ENCODE peak calls at places on chromosomes 12 and 14, in four cellular contexts. L, S, X and I are unnamed samples.

GRCh38 chr12:1413930-1414329 is 180.5 kb downstream of the FBXL14 start:
- DNase-seq in X (no peak), L (no peak), S (no peak), I (no peak)

GRCh38 chr12:56220611-56221232 is 1.0 kb downstream of the RNF41 start:
- DNase-seq in S (no peak), X (no peak), L (peak; percentile 47), I (peak; percentile 21)

GRCh38 chr14:97178781-97179180 is 381.6 kb downstream of the VRK1 start:
- DNase-seq in X (no peak), S (no peak), L (no peak), I (no peak)

GRCh38 chr14:76537912-76538647 is 162.1 kb downstream of the ESRRB start:
- DNase-seq in X (no peak), L (no peak), S (no peak), I (no peak)

GRCh38 chr12:48000878-48001321 is 3.4 kb downstream of the COL2A1 start:
- DNase-seq in S (no peak), L (peak; percentile 58), X (no peak), I (peak; percentile 10)

GRCh38 chr14:29236401-29236800 is 469.8 kb downstream of the FOXG1 start:
- DNase-seq in S (no peak), L (no peak), X (no peak), I (no peak)

GRCh38 chr12:48691826-48692473 is 9.9 kb upstream of the KANSL2 start:
- DNase-seq in S (no peak), L (no peak), X (no peak), I (no peak)

GRCh38 chr12:132597333-132598283 is 12.8 kb downstream of the LRCOL1 start:
- DNase-seq in L (peak; percentile 81), X (no peak), S (no peak), I (no peak)

GRCh38 chr14:106652494-106652893 is 1126.1 kb downstream of the TMEM121 start:
- DNase-seq in S (no peak), X (no peak), L (no peak), I (no peak)

GRCh38 chr14:49946320-49947141 is 53.6 kb downstream of the ARF6 start:
- DNase-seq in S (no peak), X (no peak), L (peak; percentile 69), I (no peak)

GRCh38 chr14:77641534-77642341 is 25.3 kb upstream of the SPTLC2 start:
- DNase-seq in L (peak; percentile 53), S (no peak), X (peak; percentile 60), I (peak; percentile 61)

GRCh38 chr12:91910871-91911388 is 234.7 kb downstream of the BTG1 start:
- DNase-seq in X (no peak), S (no peak), L (no peak), I (no peak)

DNA sequence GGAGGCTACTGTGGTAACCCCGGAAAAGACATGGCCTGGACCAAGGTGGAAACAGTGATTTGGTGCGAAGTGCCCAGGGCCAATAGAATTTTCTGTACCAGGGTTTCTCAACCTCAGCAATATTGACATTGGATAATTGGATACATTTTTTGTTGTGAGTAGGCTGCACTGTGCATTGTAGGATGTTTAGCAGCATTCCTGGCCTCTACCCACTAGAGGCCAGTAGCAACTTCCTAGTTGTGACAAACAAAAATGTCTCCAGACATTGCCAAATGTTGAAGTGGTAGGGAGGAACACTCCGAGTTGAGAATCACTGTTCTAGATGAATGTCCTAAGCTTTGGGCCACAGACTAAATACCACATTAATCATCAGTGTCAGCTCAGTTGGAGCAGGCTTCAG is 6.2 kb upstream of the CGRRF1 start:
- DNase-seq in X (no peak), L (peak; percentile 43), S (no peak), I (no peak)
- TF ChIP-seq CTCF in X (no peak), L (peak; percentile 59), S (peak; percentile 71), I (no peak)

GRCh38 chr14:38137005-38137404 is 70.7 kb upstream of the SSTR1 start:
- DNase-seq in X (no peak), S (no peak), L (peak; percentile 40), I (no peak)

GRCh38 chr14:38139926-38140325 is 67.8 kb upstream of the SSTR1 start:
- DNase-seq in S (no peak), L (no peak), X (no peak), I (no peak)

GRCh38 chr14:38138581-38139138 is 69.0 kb upstream of the SSTR1 start:
- DNase-seq in S (no peak), X (no peak), L (no peak), I (no peak)

GRCh38 chr14:38134631-38135030 is 73.1 kb upstream of the SSTR1 start:
- DNase-seq in X (no peak), L (no peak), S (no peak), I (no peak)

GRCh38 chr14:38135096-38135495 is 72.6 kb upstream of the SSTR1 start:
- DNase-seq in L (no peak), S (no peak), X (no peak), I (no peak)
- TF ChIP-seq CTCF in L (no peak), S (no peak), X (no peak), I (no peak)

GRCh38 chr14:57530571-57530970 is 36.9 kb upstream of the CCDC198 start:
- DNase-seq in X (no peak), S (no peak), L (no peak), I (no peak)

GRCh38 chr14:57526942-57527341 is 33.3 kb upstream of the CCDC198 start:
- DNase-seq in L (no peak), S (no peak), X (no peak), I (no peak)
- TF ChIP-seq CTCF in L (no peak), S (no peak), X (no peak), I (no peak)

GRCh38 chr14:92486881-92487280 is 26.7 kb upstream of the RIN3 start:
- DNase-seq in X (no peak), S (no peak), L (peak; percentile 74), I (no peak)

GRCh38 chr14:92482621-92483319 is 30.8 kb upstream of the RIN3 start:
- DNase-seq in L (no peak), X (no peak), S (peak; percentile 51), I (no peak)

GRCh38 chr14:92481811-92482559 is 31.6 kb upstream of the RIN3 start:
- DNase-seq in L (no peak), S (peak; percentile 10), X (no peak), I (no peak)

GRCh38 chr14:92481386-92481785 is 32.2 kb upstream of the RIN3 start:
- DNase-seq in S (no peak), X (no peak), L (peak; percentile 82), I (no peak)

DNA sequence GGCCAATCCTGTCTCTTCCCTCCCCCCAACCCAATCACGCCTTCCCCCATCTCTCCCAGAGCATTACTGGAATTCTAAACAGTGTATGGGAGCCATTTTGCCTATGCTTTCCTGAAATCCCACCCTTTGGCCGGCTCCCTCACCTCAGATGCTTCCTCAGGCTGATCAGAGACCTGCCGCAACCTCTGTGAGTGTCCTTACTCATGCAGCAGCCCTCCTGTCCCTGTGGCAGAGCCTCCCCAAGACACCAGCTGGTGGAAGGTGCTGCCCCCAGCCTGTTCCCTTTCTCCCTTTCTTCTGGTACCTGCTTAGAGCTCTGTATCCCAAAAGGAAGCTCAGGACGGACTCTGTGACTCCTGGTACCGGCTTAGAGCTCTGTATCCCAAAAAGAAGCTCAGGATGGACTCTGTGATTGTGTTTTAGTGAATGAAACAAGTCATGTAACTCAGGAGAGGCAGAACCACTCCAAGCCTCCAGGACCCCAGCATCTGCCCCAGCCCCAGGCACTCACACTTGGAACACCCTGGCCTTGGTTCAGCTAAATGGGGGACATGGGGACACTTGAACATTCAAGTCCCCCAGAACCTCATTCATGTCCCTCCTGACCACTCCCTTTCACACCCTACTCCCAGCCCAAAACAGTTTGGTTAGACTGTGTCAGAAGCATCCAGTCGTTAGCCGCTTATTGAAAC is 29.3 kb upstream of the RIN3 start:
- DNase-seq in S (peak; percentile 34), X (no peak), L (no peak), I (no peak)
- TF ChIP-seq CTCF in S (no peak), X (no peak), L (no peak), I (no peak)

GRCh38 chr14:35213869-35214387 is 78.3 kb upstream of the PSMA6 start:
- DNase-seq in S (no peak), L (peak; percentile 58), X (no peak), I (no peak)

GRCh38 chr14:35218963-35219362 is 73.2 kb upstream of the PSMA6 start:
- DNase-seq in X (no peak), L (no peak), S (no peak), I (no peak)

GRCh38 chr14:35213143-35213788 is 78.9 kb upstream of the PSMA6 start:
- DNase-seq in X (no peak), L (no peak), S (no peak), I (no peak)

GRCh38 chr14:35212471-35213142 is 79.6 kb upstream of the PSMA6 start:
- DNase-seq in S (no peak), L (no peak), X (no peak), I (no peak)

GRCh38 chr14:35215110-35215872 is 76.9 kb upstream of the PSMA6 start:
- DNase-seq in S (no peak), L (peak; percentile 80), X (no peak), I (no peak)
- TF ChIP-seq CTCF in S (peak; percentile 71), L (peak; percentile 66), X (no peak), I (no peak)

GRCh38 chr12:115868624-115869023 is 408.9 kb downstream of the MED13L start:
- DNase-seq in X (no peak), S (no peak), L (no peak), I (no peak)

GRCh38 chr12:115869604-115870003 is 407.9 kb downstream of the MED13L start:
- DNase-seq in X (no peak), S (no peak), L (no peak), I (no peak)

GRCh38 chr12:115867854-115868253 is 409.6 kb downstream of the MED13L start:
- DNase-seq in L (no peak), X (no peak), S (no peak), I (no peak)

GRCh38 chr12:115870021-115870420 is 407.5 kb downstream of the MED13L start:
- DNase-seq in X (no peak), S (no peak), L (no peak), I (no peak)

GRCh38 chr12:115866909-115867525 is 410.5 kb downstream of the MED13L start:
- DNase-seq in X (no peak), L (no peak), S (no peak), I (no peak)
- TF ChIP-seq CTCF in X (no peak), L (no peak), S (peak; percentile 52), I (no peak)

DNA sequence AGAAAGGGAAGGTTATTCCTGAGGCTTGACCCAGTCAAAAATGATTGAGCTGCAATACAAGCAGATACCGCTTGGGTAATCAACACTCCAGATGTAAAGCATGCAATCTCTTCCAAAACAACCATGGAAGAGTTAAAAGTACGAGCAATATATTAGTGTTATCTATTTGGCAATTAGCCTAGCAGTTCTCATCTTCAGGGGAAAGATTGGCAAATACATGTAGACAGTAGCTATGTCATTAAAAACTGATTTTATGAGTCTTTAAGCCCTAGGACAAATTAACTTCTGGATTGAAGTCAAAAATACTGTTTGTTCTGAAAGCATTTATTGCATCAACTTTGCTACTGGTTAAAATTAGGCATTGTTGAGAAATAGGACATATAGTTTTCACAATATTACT is 9.3 kb upstream of the GYS2 start:
- DNase-seq in S (no peak), L (no peak), X (no peak), I (no peak)
- TF ChIP-seq CTCF in S (peak; percentile 18), L (no peak), X (no peak), I (no peak)

GRCh38 chr12:24079083-24079482 is 129.6 kb upstream of the SOX5 start:
- DNase-seq in L (no peak), S (no peak), X (no peak), I (no peak)
- TF ChIP-seq CTCF in L (no peak), S (no peak), X (no peak), I (no peak)